ENCODE peak calls at places on chromosomes 7 and 10, in six cellular contexts. One of them, this sample, is unnamed.

GRCh38 chr7:92955081-92955480 is 118.7 kb upstream of the CDK6 start:
- DNase-seq in CD4-positive, CD25-positive, alpha-beta regulatory T cell: no peak
- DNase-seq in amniotic epithelial cell: no peak
- DNase-seq in tibial nerve: no peak
- DNase-seq in stimulated activated effector memory CD8-positive, alpha-beta T cell treated with anti-CD3 and anti-CD28 coated beads, Interleukin-12 subunit alpha, Interleukin-12 subunit beta, amount 100 ng/mL, for 72 hours: peak
- DNase-seq in PC-3: peak
- DNase-seq in this sample: no peak

GRCh38 chr7:143284591-143285453 is at the start of gene TMEM139:
- DNase-seq in CD4-positive, CD25-positive, alpha-beta regulatory T cell: no peak
- DNase-seq in amniotic epithelial cell: no peak
- DNase-seq in tibial nerve: no peak
- DNase-seq in stimulated activated effector memory CD8-positive, alpha-beta T cell treated with anti-CD3 and anti-CD28 coated beads, Interleukin-12 subunit alpha, Interleukin-12 subunit beta, amount 100 ng/mL, for 72 hours: no peak
- DNase-seq in PC-3: peak
- DNase-seq in this sample: no peak

GRCh38 chr7:138975343-138976104 is 5.7 kb downstream of the KIAA1549 start:
- DNase-seq in CD4-positive, CD25-positive, alpha-beta regulatory T cell: no peak
- DNase-seq in amniotic epithelial cell: no peak
- DNase-seq in tibial nerve: no peak
- DNase-seq in stimulated activated effector memory CD8-positive, alpha-beta T cell treated with anti-CD3 and anti-CD28 coated beads, Interleukin-12 subunit alpha, Interleukin-12 subunit beta, amount 100 ng/mL, for 72 hours: no peak
- DNase-seq in PC-3: no peak
- DNase-seq in this sample: no peak

GRCh38 chr10:87523731-87524130 is 19.0 kb downstream of the MINPP1 start:
- DNase-seq in CD4-positive, CD25-positive, alpha-beta regulatory T cell: no peak
- DNase-seq in amniotic epithelial cell: no peak
- DNase-seq in tibial nerve: no peak
- DNase-seq in stimulated activated effector memory CD8-positive, alpha-beta T cell treated with anti-CD3 and anti-CD28 coated beads, Interleukin-12 subunit alpha, Interleukin-12 subunit beta, amount 100 ng/mL, for 72 hours: no peak
- DNase-seq in PC-3: no peak
- DNase-seq in this sample: no peak

GRCh38 chr7:55133630-55134392 is 115.0 kb downstream of the EGFR start:
- DNase-seq in CD4-positive, CD25-positive, alpha-beta regulatory T cell: no peak
- DNase-seq in amniotic epithelial cell: peak
- DNase-seq in tibial nerve: no peak
- DNase-seq in stimulated activated effector memory CD8-positive, alpha-beta T cell treated with anti-CD3 and anti-CD28 coated beads, Interleukin-12 subunit alpha, Interleukin-12 subunit beta, amount 100 ng/mL, for 72 hours: no peak
- DNase-seq in PC-3: peak
- DNase-seq in this sample: no peak

GRCh38 chr7:118169146-118169545 is 14.8 kb upstream of the LSM8 start:
- DNase-seq in CD4-positive, CD25-positive, alpha-beta regulatory T cell: no peak
- DNase-seq in amniotic epithelial cell: peak
- DNase-seq in tibial nerve: no peak
- DNase-seq in stimulated activated effector memory CD8-positive, alpha-beta T cell treated with anti-CD3 and anti-CD28 coated beads, Interleukin-12 subunit alpha, Interleukin-12 subunit beta, amount 100 ng/mL, for 72 hours: no peak
- DNase-seq in PC-3: peak
- DNase-seq in this sample: no peak

GRCh38 chr7:20828947-20829346 is 42.3 kb upstream of the SP8 start:
- DNase-seq in CD4-positive, CD25-positive, alpha-beta regulatory T cell: no peak
- DNase-seq in amniotic epithelial cell: no peak
- DNase-seq in tibial nerve: no peak
- DNase-seq in stimulated activated effector memory CD8-positive, alpha-beta T cell treated with anti-CD3 and anti-CD28 coated beads, Interleukin-12 subunit alpha, Interleukin-12 subunit beta, amount 100 ng/mL, for 72 hours: no peak
- DNase-seq in PC-3: no peak
- DNase-seq in this sample: no peak

GRCh38 chr7:74579800-74580685 is 77.5 kb upstream of the GTF2I start:
- DNase-seq in CD4-positive, CD25-positive, alpha-beta regulatory T cell: no peak
- DNase-seq in amniotic epithelial cell: peak
- DNase-seq in tibial nerve: no peak
- DNase-seq in stimulated activated effector memory CD8-positive, alpha-beta T cell treated with anti-CD3 and anti-CD28 coated beads, Interleukin-12 subunit alpha, Interleukin-12 subunit beta, amount 100 ng/mL, for 72 hours: no peak
- DNase-seq in PC-3: peak
- DNase-seq in this sample: peak

GRCh38 chr7:2527505-2528464 is 8.2 kb downstream of the LFNG start:
- DNase-seq in CD4-positive, CD25-positive, alpha-beta regulatory T cell: peak
- DNase-seq in amniotic epithelial cell: peak
- DNase-seq in tibial nerve: no peak
- DNase-seq in stimulated activated effector memory CD8-positive, alpha-beta T cell treated with anti-CD3 and anti-CD28 coated beads, Interleukin-12 subunit alpha, Interleukin-12 subunit beta, amount 100 ng/mL, for 72 hours: no peak
- DNase-seq in PC-3: peak
- DNase-seq in this sample: no peak

GRCh38 chr10:78417425-78418370 is 384.0 kb downstream of the RPS24 start:
- DNase-seq in CD4-positive, CD25-positive, alpha-beta regulatory T cell: no peak
- DNase-seq in amniotic epithelial cell: no peak
- DNase-seq in tibial nerve: no peak
- DNase-seq in stimulated activated effector memory CD8-positive, alpha-beta T cell treated with anti-CD3 and anti-CD28 coated beads, Interleukin-12 subunit alpha, Interleukin-12 subunit beta, amount 100 ng/mL, for 72 hours: no peak
- DNase-seq in PC-3: no peak
- DNase-seq in this sample: no peak

GRCh38 chr10:119348106-119348505 is 140.7 kb downstream of the GRK5 start:
- DNase-seq in CD4-positive, CD25-positive, alpha-beta regulatory T cell: no peak
- DNase-seq in amniotic epithelial cell: no peak
- DNase-seq in tibial nerve: no peak
- DNase-seq in stimulated activated effector memory CD8-positive, alpha-beta T cell treated with anti-CD3 and anti-CD28 coated beads, Interleukin-12 subunit alpha, Interleukin-12 subunit beta, amount 100 ng/mL, for 72 hours: no peak
- DNase-seq in PC-3: no peak
- DNase-seq in this sample: no peak

GRCh38 chr10:34273340-34273739 is 541.8 kb downstream of the PARD3 start:
- DNase-seq in CD4-positive, CD25-positive, alpha-beta regulatory T cell: no peak
- DNase-seq in amniotic epithelial cell: no peak
- DNase-seq in tibial nerve: no peak
- DNase-seq in stimulated activated effector memory CD8-positive, alpha-beta T cell treated with anti-CD3 and anti-CD28 coated beads, Interleukin-12 subunit alpha, Interleukin-12 subunit beta, amount 100 ng/mL, for 72 hours: no peak
- DNase-seq in PC-3: peak
- DNase-seq in this sample: no peak

GRCh38 chr10:114279289-114279688 is 40.2 kb downstream of the VWA2 start:
- DNase-seq in CD4-positive, CD25-positive, alpha-beta regulatory T cell: no peak
- DNase-seq in amniotic epithelial cell: no peak
- DNase-seq in tibial nerve: no peak
- DNase-seq in stimulated activated effector memory CD8-positive, alpha-beta T cell treated with anti-CD3 and anti-CD28 coated beads, Interleukin-12 subunit alpha, Interleukin-12 subunit beta, amount 100 ng/mL, for 72 hours: no peak
- DNase-seq in PC-3: no peak
- DNase-seq in this sample: no peak

GRCh38 chr7:141210862-141211261 is 137.0 kb downstream of the TMEM178B start:
- DNase-seq in CD4-positive, CD25-positive, alpha-beta regulatory T cell: no peak
- DNase-seq in amniotic epithelial cell: no peak
- DNase-seq in tibial nerve: no peak
- DNase-seq in stimulated activated effector memory CD8-positive, alpha-beta T cell treated with anti-CD3 and anti-CD28 coated beads, Interleukin-12 subunit alpha, Interleukin-12 subunit beta, amount 100 ng/mL, for 72 hours: no peak
- DNase-seq in PC-3: no peak
- DNase-seq in this sample: no peak

GRCh38 chr10:16779375-16779774 is 37.8 kb downstream of the RSU1 start:
- DNase-seq in CD4-positive, CD25-positive, alpha-beta regulatory T cell: peak
- DNase-seq in amniotic epithelial cell: no peak
- DNase-seq in tibial nerve: no peak
- DNase-seq in stimulated activated effector memory CD8-positive, alpha-beta T cell treated with anti-CD3 and anti-CD28 coated beads, Interleukin-12 subunit alpha, Interleukin-12 subunit beta, amount 100 ng/mL, for 72 hours: no peak
- DNase-seq in PC-3: no peak
- DNase-seq in this sample: no peak

GRCh38 chr7:132991615-132992587 is 90.0 kb downstream of the CHCHD3 start:
- DNase-seq in CD4-positive, CD25-positive, alpha-beta regulatory T cell: no peak
- DNase-seq in amniotic epithelial cell: peak
- DNase-seq in tibial nerve: no peak
- DNase-seq in stimulated activated effector memory CD8-positive, alpha-beta T cell treated with anti-CD3 and anti-CD28 coated beads, Interleukin-12 subunit alpha, Interleukin-12 subunit beta, amount 100 ng/mL, for 72 hours: no peak
- DNase-seq in PC-3: no peak
- DNase-seq in this sample: no peak

GRCh38 chr7:100477871-100478248 is 1.2 kb downstream of the TSC22D4 start:
- DNase-seq in CD4-positive, CD25-positive, alpha-beta regulatory T cell: no peak
- DNase-seq in amniotic epithelial cell: no peak
- DNase-seq in tibial nerve: no peak
- DNase-seq in stimulated activated effector memory CD8-positive, alpha-beta T cell treated with anti-CD3 and anti-CD28 coated beads, Interleukin-12 subunit alpha, Interleukin-12 subunit beta, amount 100 ng/mL, for 72 hours: no peak
- DNase-seq in PC-3: no peak
- DNase-seq in this sample: no peak

GRCh38 chr7:123724725-123725381 is 23.9 kb downstream of the WASL start:
- DNase-seq in CD4-positive, CD25-positive, alpha-beta regulatory T cell: no peak
- DNase-seq in amniotic epithelial cell: peak
- DNase-seq in tibial nerve: no peak
- DNase-seq in stimulated activated effector memory CD8-positive, alpha-beta T cell treated with anti-CD3 and anti-CD28 coated beads, Interleukin-12 subunit alpha, Interleukin-12 subunit beta, amount 100 ng/mL, for 72 hours: no peak
- DNase-seq in PC-3: no peak
- DNase-seq in this sample: no peak

GRCh38 chr10:123135415-123136141 is at the start of gene HMX3:
- DNase-seq in CD4-positive, CD25-positive, alpha-beta regulatory T cell: no peak
- DNase-seq in amniotic epithelial cell: no peak
- DNase-seq in tibial nerve: no peak
- DNase-seq in stimulated activated effector memory CD8-positive, alpha-beta T cell treated with anti-CD3 and anti-CD28 coated beads, Interleukin-12 subunit alpha, Interleukin-12 subunit beta, amount 100 ng/mL, for 72 hours: peak
- DNase-seq in PC-3: no peak
- DNase-seq in this sample: no peak

GRCh38 chr7:159015081-159015893 is 129.4 kb downstream of the VIPR2 start:
- DNase-seq in CD4-positive, CD25-positive, alpha-beta regulatory T cell: no peak
- DNase-seq in amniotic epithelial cell: no peak
- DNase-seq in tibial nerve: peak
- DNase-seq in stimulated activated effector memory CD8-positive, alpha-beta T cell treated with anti-CD3 and anti-CD28 coated beads, Interleukin-12 subunit alpha, Interleukin-12 subunit beta, amount 100 ng/mL, for 72 hours: no peak
- DNase-seq in PC-3: peak
- DNase-seq in this sample: no peak

GRCh38 chr10:118308664-118309063 is 33.5 kb downstream of the FAM204A start:
- DNase-seq in CD4-positive, CD25-positive, alpha-beta regulatory T cell: no peak
- DNase-seq in amniotic epithelial cell: no peak
- DNase-seq in tibial nerve: no peak
- DNase-seq in stimulated activated effector memory CD8-positive, alpha-beta T cell treated with anti-CD3 and anti-CD28 coated beads, Interleukin-12 subunit alpha, Interleukin-12 subunit beta, amount 100 ng/mL, for 72 hours: no peak
- DNase-seq in PC-3: no peak
- DNase-seq in this sample: no peak

This sample was measured in progenitor cell of endocrine pancreas.